ENCODE peak calls at places on chromosomes 7 and 10, in ten cellular contexts. One of them, this sample, is unnamed.

GRCh38 chr10:71838264-71839211 is 12.5 kb downstream of the PSAP start:
- DNase-seq in GM13976: no peak
- DNase-seq in EL: peak; percentile 70
- DNase-seq in occipital lobe: no peak
- DNase-seq in RPMI7951: peak; percentile 31
- DNase-seq in activated CD8-positive, alpha-beta memory T cell treated with anti-CD3 and anti-CD28 coated beads, Interleukin-2, amount 50 U/mL, for 4 hours: no peak
- DNase-seq in foreskin keratinocyte: peak; percentile 88
- DNase-seq in H7: no peak
- DNase-seq in non-pigmented ciliary epithelial cell: no peak
- DNase-seq in adrenal gland: no peak
- DNase-seq in this sample: no peak

GRCh38 chr10:29381230-29381563 is 92.3 kb downstream of the LYZL1 start:
- DNase-seq in RPMI7951: no peak
- DNase-seq in adrenal gland: no peak
- DNase-seq in occipital lobe: no peak
- DNase-seq in EL: peak; percentile 22
- DNase-seq in GM13976: no peak
- DNase-seq in foreskin keratinocyte: no peak
- DNase-seq in H7: no peak
- DNase-seq in activated CD8-positive, alpha-beta memory T cell treated with anti-CD3 and anti-CD28 coated beads, Interleukin-2, amount 50 U/mL, for 4 hours: no peak
- DNase-seq in non-pigmented ciliary epithelial cell: no peak
- DNase-seq in this sample: no peak

GRCh38 chr10:111556666-111557065 is 479.8 kb downstream of the ADRA2A start:
- DNase-seq in occipital lobe: no peak
- DNase-seq in non-pigmented ciliary epithelial cell: no peak
- DNase-seq in activated CD8-positive, alpha-beta memory T cell treated with anti-CD3 and anti-CD28 coated beads, Interleukin-2, amount 50 U/mL, for 4 hours: no peak
- DNase-seq in adrenal gland: no peak
- DNase-seq in foreskin keratinocyte: no peak
- DNase-seq in RPMI7951: no peak
- DNase-seq in EL: no peak
- DNase-seq in GM13976: no peak
- DNase-seq in H7: no peak
- DNase-seq in this sample: no peak

GRCh38 chr10:11472158-11472753 is 139.2 kb downstream of the USP6NL start:
- DNase-seq in foreskin keratinocyte: peak; percentile 8
- DNase-seq in H7: peak; percentile 72
- DNase-seq in GM13976: peak; percentile 74
- DNase-seq in RPMI7951: peak; percentile 40
- DNase-seq in EL: peak; percentile 50
- DNase-seq in activated CD8-positive, alpha-beta memory T cell treated with anti-CD3 and anti-CD28 coated beads, Interleukin-2, amount 50 U/mL, for 4 hours: peak; percentile 74
- DNase-seq in adrenal gland: peak; percentile 52
- DNase-seq in occipital lobe: peak; percentile 65
- DNase-seq in non-pigmented ciliary epithelial cell: peak; percentile 18
- DNase-seq in this sample: peak; percentile 88

GRCh38 chr10:114917927-114918672 is 19.9 kb upstream of the TRUB1 start:
- DNase-seq in adrenal gland: no peak
- DNase-seq in H7: peak; percentile 9
- DNase-seq in non-pigmented ciliary epithelial cell: no peak
- DNase-seq in RPMI7951: peak; percentile 1
- DNase-seq in occipital lobe: no peak
- DNase-seq in foreskin keratinocyte: peak; percentile 89
- DNase-seq in GM13976: no peak
- DNase-seq in activated CD8-positive, alpha-beta memory T cell treated with anti-CD3 and anti-CD28 coated beads, Interleukin-2, amount 50 U/mL, for 4 hours: no peak
- DNase-seq in EL: peak; percentile 52
- DNase-seq in this sample: no peak

GRCh38 chr10:31263903-31264302 is 55.1 kb upstream of the ZEB1 start:
- DNase-seq in H7: no peak
- DNase-seq in non-pigmented ciliary epithelial cell: no peak
- DNase-seq in foreskin keratinocyte: no peak
- DNase-seq in adrenal gland: no peak
- DNase-seq in EL: peak; percentile 21
- DNase-seq in occipital lobe: no peak
- DNase-seq in activated CD8-positive, alpha-beta memory T cell treated with anti-CD3 and anti-CD28 coated beads, Interleukin-2, amount 50 U/mL, for 4 hours: no peak
- DNase-seq in GM13976: no peak
- DNase-seq in RPMI7951: peak; percentile 73
- DNase-seq in this sample: no peak

GRCh38 chr7:11831383-11831726 is 643 bp downstream of the THSD7A start:
- DNase-seq in activated CD8-positive, alpha-beta memory T cell treated with anti-CD3 and anti-CD28 coated beads, Interleukin-2, amount 50 U/mL, for 4 hours: no peak
- DNase-seq in RPMI7951: peak; percentile 1
- DNase-seq in EL: no peak
- DNase-seq in H7: no peak
- DNase-seq in occipital lobe: no peak
- DNase-seq in adrenal gland: no peak
- DNase-seq in non-pigmented ciliary epithelial cell: no peak
- DNase-seq in GM13976: no peak
- DNase-seq in foreskin keratinocyte: no peak
- DNase-seq in this sample: no peak

GRCh38 chr10:115921795-115922194 is 351.2 kb downstream of the GFRA1 start:
- DNase-seq in occipital lobe: no peak
- DNase-seq in H7: no peak
- DNase-seq in RPMI7951: peak; percentile 2
- DNase-seq in activated CD8-positive, alpha-beta memory T cell treated with anti-CD3 and anti-CD28 coated beads, Interleukin-2, amount 50 U/mL, for 4 hours: no peak
- DNase-seq in non-pigmented ciliary epithelial cell: no peak
- DNase-seq in EL: peak; percentile 71
- DNase-seq in foreskin keratinocyte: peak; percentile 23
- DNase-seq in GM13976: no peak
- DNase-seq in adrenal gland: peak; percentile 62
- DNase-seq in this sample: no peak

GRCh38 chr7:142785841-142786250 is 15.1 kb downstream of the PRSS2 start:
- DNase-seq in GM13976: no peak
- DNase-seq in adrenal gland: no peak
- DNase-seq in activated CD8-positive, alpha-beta memory T cell treated with anti-CD3 and anti-CD28 coated beads, Interleukin-2, amount 50 U/mL, for 4 hours: peak; percentile 74
- DNase-seq in RPMI7951: no peak
- DNase-seq in H7: no peak
- DNase-seq in occipital lobe: no peak
- DNase-seq in non-pigmented ciliary epithelial cell: no peak
- DNase-seq in EL: no peak
- DNase-seq in foreskin keratinocyte: no peak
- DNase-seq in this sample: peak; percentile 90

GRCh38 chr10:127195571-127196226 is 692 bp downstream of the INSYN2A start:
- DNase-seq in GM13976: no peak
- DNase-seq in non-pigmented ciliary epithelial cell: no peak
- DNase-seq in RPMI7951: no peak
- DNase-seq in EL: no peak
- DNase-seq in H7: peak; percentile 86
- DNase-seq in foreskin keratinocyte: no peak
- DNase-seq in adrenal gland: no peak
- DNase-seq in occipital lobe: no peak
- DNase-seq in activated CD8-positive, alpha-beta memory T cell treated with anti-CD3 and anti-CD28 coated beads, Interleukin-2, amount 50 U/mL, for 4 hours: no peak
- DNase-seq in this sample: no peak

GRCh38 chr7:79084423-79084822 is 369.0 kb downstream of the MAGI2 start:
- DNase-seq in EL: peak; percentile 7
- DNase-seq in RPMI7951: no peak
- DNase-seq in H7: no peak
- DNase-seq in occipital lobe: no peak
- DNase-seq in activated CD8-positive, alpha-beta memory T cell treated with anti-CD3 and anti-CD28 coated beads, Interleukin-2, amount 50 U/mL, for 4 hours: no peak
- DNase-seq in non-pigmented ciliary epithelial cell: no peak
- DNase-seq in adrenal gland: no peak
- DNase-seq in foreskin keratinocyte: no peak
- DNase-seq in GM13976: no peak
- DNase-seq in this sample: no peak

GRCh38 chr7:29254663-29255062 is 60.1 kb downstream of the CHN2 start:
- DNase-seq in non-pigmented ciliary epithelial cell: no peak
- DNase-seq in H7: peak; percentile 57
- DNase-seq in GM13976: no peak
- DNase-seq in activated CD8-positive, alpha-beta memory T cell treated with anti-CD3 and anti-CD28 coated beads, Interleukin-2, amount 50 U/mL, for 4 hours: no peak
- DNase-seq in EL: no peak
- DNase-seq in adrenal gland: no peak
- DNase-seq in foreskin keratinocyte: no peak
- DNase-seq in occipital lobe: no peak
- DNase-seq in RPMI7951: no peak
- DNase-seq in this sample: no peak

GRCh38 chr7:106448346-106448991 is 163.7 kb upstream of the NAMPT start:
- DNase-seq in occipital lobe: no peak
- DNase-seq in RPMI7951: no peak
- DNase-seq in GM13976: no peak
- DNase-seq in non-pigmented ciliary epithelial cell: no peak
- DNase-seq in activated CD8-positive, alpha-beta memory T cell treated with anti-CD3 and anti-CD28 coated beads, Interleukin-2, amount 50 U/mL, for 4 hours: no peak
- DNase-seq in foreskin keratinocyte: no peak
- DNase-seq in EL: no peak
- DNase-seq in H7: no peak
- DNase-seq in adrenal gland: no peak
- DNase-seq in this sample: no peak

GRCh38 chr10:24556137-24556536 is 167.6 kb downstream of the ARHGAP21 start:
- DNase-seq in H7: no peak
- DNase-seq in GM13976: no peak
- DNase-seq in RPMI7951: no peak
- DNase-seq in adrenal gland: no peak
- DNase-seq in occipital lobe: no peak
- DNase-seq in non-pigmented ciliary epithelial cell: no peak
- DNase-seq in EL: no peak
- DNase-seq in activated CD8-positive, alpha-beta memory T cell treated with anti-CD3 and anti-CD28 coated beads, Interleukin-2, amount 50 U/mL, for 4 hours: no peak
- DNase-seq in foreskin keratinocyte: no peak
- DNase-seq in this sample: no peak

GRCh38 chr7:132343196-132343595 is 233.1 kb downstream of the PLXNA4 start:
- DNase-seq in adrenal gland: no peak
- DNase-seq in occipital lobe: no peak
- DNase-seq in non-pigmented ciliary epithelial cell: no peak
- DNase-seq in H7: no peak
- DNase-seq in GM13976: no peak
- DNase-seq in foreskin keratinocyte: no peak
- DNase-seq in RPMI7951: no peak
- DNase-seq in activated CD8-positive, alpha-beta memory T cell treated with anti-CD3 and anti-CD28 coated beads, Interleukin-2, amount 50 U/mL, for 4 hours: no peak
- DNase-seq in EL: no peak
- DNase-seq in this sample: no peak

GRCh38 chr10:3353235-3353634 is 180.7 kb upstream of the PITRM1 start:
- DNase-seq in activated CD8-positive, alpha-beta memory T cell treated with anti-CD3 and anti-CD28 coated beads, Interleukin-2, amount 50 U/mL, for 4 hours: no peak
- DNase-seq in H7: no peak
- DNase-seq in occipital lobe: no peak
- DNase-seq in RPMI7951: no peak
- DNase-seq in adrenal gland: no peak
- DNase-seq in GM13976: no peak
- DNase-seq in non-pigmented ciliary epithelial cell: no peak
- DNase-seq in EL: no peak
- DNase-seq in foreskin keratinocyte: no peak
- DNase-seq in this sample: no peak

GRCh38 chr7:55066479-55066878 is 47.7 kb downstream of the EGFR start:
- DNase-seq in foreskin keratinocyte: no peak
- DNase-seq in occipital lobe: no peak
- DNase-seq in GM13976: no peak
- DNase-seq in H7: peak; percentile 37
- DNase-seq in EL: no peak
- DNase-seq in RPMI7951: peak; percentile 40
- DNase-seq in adrenal gland: no peak
- DNase-seq in non-pigmented ciliary epithelial cell: no peak
- DNase-seq in activated CD8-positive, alpha-beta memory T cell treated with anti-CD3 and anti-CD28 coated beads, Interleukin-2, amount 50 U/mL, for 4 hours: no peak
- DNase-seq in this sample: no peak

This sample was measured in activated effector memory CD4-positive, alpha-beta T cell treated with anti-CD3 and anti-CD28 coated beads, Interleukin-2, amount 50 U/mL, for 16 hours.